ENCODE peak calls at places on chromosomes 13 and 19, in nine cellular contexts. U is mucosa of descending colon; M is SK-N-SH; C is heart right ventricle; K is progenitor cell of endocrine pancreas; S is breast epithelium; W is body of pancreas; A is HL-60; H is CD4-positive, alpha-beta T cell. Y is an unnamed sample.

GRCh38 chr13:28117689-28118377 is 17.5 kb upstream of the FLT3 start:
- DNase-seq in M (no peak), K (no peak), S (no peak), H (no peak), C (peak), W (peak), U (peak), A (no peak), Y (no peak)

GRCh38 chr13:22311734-22312404 is 641.0 kb downstream of the FGF9 start:
- DNase-seq in M (no peak), H (no peak), U (no peak), W (no peak), S (no peak), C (peak), A (no peak), K (no peak), Y (no peak)

GRCh38 chr13:95420501-95420900 is 119.2 kb upstream of the ABCC4 start:
- DNase-seq in S (no peak), C (no peak), W (no peak), A (peak), U (no peak), M (no peak), H (no peak), K (no peak), Y (no peak)

GRCh38 chr19:406999-407491 is 1.9 kb downstream of the C2CD4C start:
- DNase-seq in K (no peak), A (no peak), U (no peak), S (no peak), H (no peak), C (no peak), M (peak), W (no peak), Y (peak)

GRCh38 chr13:99984463-99985242 is 3.1 kb downstream of the ZIC2 start:
- DNase-seq in M (peak), C (no peak), A (no peak), U (no peak), W (no peak), H (no peak), K (peak), S (no peak), Y (no peak)

GRCh38 chr13:48400820-48401219 is 12.1 kb downstream of the LPAR6 start:
- DNase-seq in A (no peak), H (no peak), W (no peak), C (no peak), M (no peak), U (no peak), K (no peak), S (no peak), Y (no peak)

GRCh38 chr19:35908977-35909683 is 1.0 kb upstream of the TYROBP start:
- DNase-seq in S (peak), W (peak), A (peak), M (no peak), C (peak), H (no peak), U (peak), K (no peak), Y (no peak)

GRCh38 chr13:76764429-76764828 is 121.8 kb downstream of the KCTD12 start:
- DNase-seq in C (peak), W (peak), M (no peak), H (no peak), K (no peak), S (no peak), A (peak), U (peak), Y (no peak)

GRCh38 chr13:24087611-24088235 is 72.8 kb upstream of the SPATA13 start:
- DNase-seq in C (peak), K (no peak), U (peak), S (no peak), H (no peak), A (no peak), W (peak), M (no peak), Y (no peak)

GRCh38 chr13:98311200-98311548 is 134.1 kb upstream of the RNF113B start:
- DNase-seq in K (no peak), W (no peak), C (no peak), M (no peak), H (no peak), U (no peak), S (no peak), A (no peak), Y (no peak)

GRCh38 chr13:107373551-107373950 is 805.6 kb upstream of the ARGLU1 start:
- DNase-seq in K (no peak), M (no peak), H (no peak), S (no peak), A (no peak), C (no peak), U (no peak), W (no peak), Y (no peak)

GRCh38 chr19:2035590-2035991 is 15.5 kb downstream of the MKNK2 start:
- DNase-seq in H (no peak), M (no peak), A (no peak), S (no peak), W (no peak), K (no peak), C (no peak), U (peak), Y (no peak)

GRCh38 chr13:79621902-79622301 is 140.9 kb downstream of the NDFIP2 start:
- DNase-seq in A (no peak), S (no peak), U (no peak), K (no peak), M (no peak), C (no peak), H (no peak), W (no peak), Y (no peak)

GRCh38 chr19:48506138-48506733 is 5.4 kb downstream of the LMTK3 start:
- DNase-seq in W (no peak), U (no peak), S (no peak), A (peak), H (no peak), C (no peak), K (no peak), M (peak), Y (no peak)

GRCh38 chr13:45464687-45465453 is at the start of gene COG3:
- DNase-seq in U (peak), W (peak), A (peak), M (peak), H (peak), C (peak), K (peak), S (peak), Y (peak)
- TF ChIP-seq CTCF in U (peak), W (peak), A (peak), M (no peak), H (peak), C (peak), K (peak), S (no peak), Y (peak)

DNA sequence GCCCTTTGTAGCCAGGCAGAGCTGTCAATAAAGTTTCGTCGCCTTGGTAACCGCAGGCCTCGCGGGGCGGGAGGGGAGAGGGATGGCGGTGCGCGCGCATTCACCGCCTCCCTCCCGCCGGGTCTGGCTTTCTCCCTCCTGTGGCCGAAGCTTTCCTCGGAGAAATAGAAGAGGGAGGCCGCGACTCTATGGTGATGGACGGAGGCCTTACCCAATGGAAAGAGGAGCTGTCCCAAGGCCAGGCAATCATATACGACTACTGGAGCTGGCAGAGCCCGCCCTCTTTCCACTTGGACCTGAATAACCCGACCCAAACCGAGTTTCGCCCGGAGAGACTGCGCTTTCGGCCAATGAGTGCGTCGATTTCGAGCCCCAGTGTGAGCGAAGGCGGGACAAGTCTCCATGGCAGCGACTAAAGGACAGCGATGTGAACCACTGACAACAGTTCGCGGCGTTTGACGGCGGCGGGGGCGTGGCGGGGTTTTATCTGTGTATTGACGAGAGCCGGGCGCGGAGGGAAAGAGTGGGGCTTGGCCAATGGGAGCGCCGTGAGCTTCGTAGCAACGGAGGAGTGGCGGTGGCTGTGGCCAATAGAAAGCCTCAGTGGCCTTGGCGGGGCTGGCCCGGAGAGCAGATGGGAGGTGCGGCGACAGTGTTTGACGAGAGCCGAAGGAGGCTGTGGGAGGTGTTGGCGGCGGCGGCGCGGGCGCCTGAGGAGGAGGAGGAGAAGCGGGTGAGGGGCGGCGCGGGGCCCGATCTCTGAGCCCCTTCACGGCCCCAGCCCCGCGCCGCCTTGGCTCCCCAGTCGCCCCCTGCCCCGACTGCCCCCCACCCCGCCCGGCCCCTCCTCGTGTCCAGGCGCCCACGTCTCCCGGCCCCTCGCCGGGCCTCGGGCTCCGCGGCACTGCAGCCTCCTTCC is at the start of gene KMT5C:
- DNase-seq in S (peak), A (peak), M (peak), H (peak), K (peak), C (peak), U (peak), W (peak), Y (peak)
- TF ChIP-seq CTCF in S (peak), A (no peak), M (peak), H (peak), K (no peak), C (peak), U (peak), W (peak), Y (peak)

GRCh38 chr19:55452381-55453325 is 8.8 kb downstream of the ISOC2 start:
- DNase-seq in U (peak), M (peak), C (peak), A (no peak), H (no peak), W (peak), K (peak), S (no peak), Y (peak)
- TF ChIP-seq CTCF in U (no peak), M (no peak), C (peak), A (no peak), H (no peak), W (no peak), K (peak), S (no peak), Y (no peak)

GRCh38 chr19:9914315-9915207 is 21.8 kb downstream of the OLFM2 start:
- DNase-seq in M (peak), C (peak), S (peak), U (peak), A (peak), K (peak), W (peak), H (peak), Y (peak)
- TF ChIP-seq CTCF in M (peak), C (peak), S (no peak), U (peak), A (no peak), K (peak), W (peak), H (peak), Y (peak)

DNA sequence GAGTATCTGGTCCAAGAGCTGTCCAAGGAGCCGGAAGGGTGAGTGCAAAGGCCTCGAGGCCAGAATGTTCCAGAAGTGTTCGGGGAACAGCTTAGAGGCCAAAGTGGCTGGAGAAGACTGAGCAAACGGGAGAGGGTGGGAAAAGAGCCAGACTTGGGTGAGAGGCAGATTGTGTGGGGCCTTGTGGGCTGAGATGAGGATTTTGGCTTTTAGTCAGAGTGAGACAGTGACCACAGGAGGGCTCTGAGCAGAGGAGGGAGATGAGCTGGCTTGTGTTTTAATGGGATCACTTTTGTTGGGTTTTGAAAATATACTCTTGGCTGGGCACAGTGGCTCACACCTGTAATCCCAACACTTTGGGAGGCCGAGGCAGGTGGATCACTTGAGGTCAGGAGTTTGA is 5.6 kb downstream of the NANOS2 start:
- DNase-seq in W (no peak), A (no peak), H (no peak), U (no peak), C (no peak), S (no peak), M (no peak), K (no peak), Y (no peak)
- TF ChIP-seq CTCF in W (no peak), A (no peak), H (no peak), U (no peak), C (no peak), S (no peak), M (no peak), K (no peak), Y (no peak)

GRCh38 chr13:33514362-33514761 is 228.8 kb upstream of the STARD13 start:
- DNase-seq in K (no peak), A (no peak), H (no peak), S (no peak), C (no peak), W (no peak), U (no peak), M (no peak), Y (no peak)
- TF ChIP-seq CTCF in K (no peak), A (no peak), H (no peak), S (no peak), C (no peak), W (no peak), U (no peak), M (no peak), Y (no peak)

Y was measured in D721Med.